ENCODE peak calls at places on chromosomes 3 and 15, in ten cellular contexts. C is prostate gland, B is tibial nerve, Y is K562, M is uterus, G is adrenal gland, K is NB4, Q is body of pancreas, N is lower leg skin, A is stomach. I is an unnamed sample.

GRCh38 chr15:33846862-33847261 is 121.4 kb upstream of the CHRM5 start:
- DNase-seq in A (no peak), K (no peak), N (no peak), G (no peak), M (no peak), B (no peak), Y (no peak), Q (no peak), C (no peak), I (no peak)

GRCh38 chr3:127413871-127414270 is 126.0 kb upstream of the PRR20G start:
- DNase-seq in M (no peak), N (no peak), Q (no peak), G (peak), K (no peak), B (no peak), C (no peak), A (no peak), Y (no peak), I (no peak)

GRCh38 chr3:107218864-107219269 is 158.4 kb upstream of the CCDC54 start:
- DNase-seq in C (no peak), B (no peak), M (no peak), Q (no peak), K (no peak), Y (no peak), A (no peak), G (no peak), N (no peak), I (no peak)

GRCh38 chr3:12132881-12133280 is 25.8 kb downstream of the TIMP4 start:
- DNase-seq in Q (no peak), N (no peak), A (no peak), K (no peak), Y (no peak), G (no peak), B (no peak), C (no peak), M (no peak), I (no peak)

GRCh38 chr3:130950641-130951040 is 56.8 kb downstream of the ATP2C1 start:
- DNase-seq in C (no peak), A (no peak), G (no peak), M (no peak), N (no peak), B (no peak), Q (no peak), K (no peak), Y (no peak), I (no peak)

GRCh38 chr3:12934431-12934830 is 93.1 kb upstream of the RPL32 start:
- DNase-seq in Y (no peak), B (no peak), C (peak), A (peak), N (peak), M (peak), Q (peak), G (peak), K (no peak), I (no peak)

GRCh38 chr3:178482981-178483380 is 53.3 kb upstream of the KCNMB2 start:
- DNase-seq in K (no peak), B (no peak), M (no peak), A (no peak), Y (no peak), G (no peak), C (no peak), N (no peak), Q (no peak), I (no peak)

GRCh38 chr3:71185733-71186455 is 397.6 kb downstream of the FOXP1 start:
- DNase-seq in N (no peak), C (no peak), M (no peak), G (no peak), B (no peak), K (no peak), A (no peak), Q (no peak), Y (peak), I (no peak)

GRCh38 chr3:112020653-112021052 is 13.9 kb upstream of the TMPRSS7 start:
- DNase-seq in A (no peak), G (no peak), Q (no peak), M (no peak), B (no peak), N (no peak), C (no peak), K (no peak), Y (no peak), I (no peak)

GRCh38 chr3:156818890-156819289 is 7.3 kb upstream of the LEKR1 start:
- DNase-seq in M (no peak), Y (no peak), K (no peak), N (no peak), G (no peak), C (no peak), Q (no peak), A (no peak), B (no peak), I (peak)

GRCh38 chr3:53495518-53496501 is 1.4 kb downstream of the CACNA1D start:
- DNase-seq in A (peak), B (no peak), Y (no peak), C (no peak), Q (peak), K (no peak), N (no peak), M (no peak), G (peak), I (no peak)

GRCh38 chr3:184765730-184766074 is 46.3 kb upstream of the VPS8 start:
- DNase-seq in K (peak), A (no peak), G (no peak), N (no peak), C (no peak), Y (no peak), Q (no peak), B (no peak), M (no peak), I (no peak)

GRCh38 chr3:118400886-118401285 is 633.8 kb downstream of the IGSF11 start:
- DNase-seq in M (no peak), G (no peak), A (no peak), N (no peak), K (no peak), Q (no peak), Y (no peak), C (no peak), B (no peak), I (no peak)

GRCh38 chr15:60795471-60795870 is 316.5 kb upstream of the ICE2 start:
- DNase-seq in B (no peak), Y (no peak), N (no peak), Q (no peak), K (no peak), A (no peak), G (no peak), C (no peak), M (no peak), I (no peak)

GRCh38 chr15:31079519-31079918 is 22.0 kb downstream of the TRPM1 start:
- DNase-seq in M (no peak), K (no peak), C (no peak), G (no peak), Y (no peak), A (no peak), Q (no peak), N (no peak), B (no peak), I (no peak)

GRCh38 chr3:186365202-186365974 is 3.4 kb upstream of the DGKG start:
- DNase-seq in M (no peak), G (no peak), B (no peak), C (no peak), N (no peak), A (no peak), K (peak), Y (no peak), Q (no peak), I (no peak)

GRCh38 chr3:1469687-1470086 is 376.9 kb downstream of the CNTN6 start:
- DNase-seq in N (no peak), K (no peak), B (no peak), A (no peak), Y (no peak), M (no peak), G (no peak), Q (no peak), C (no peak), I (no peak)

GRCh38 chr3:126315916-126316514 is 41.2 kb downstream of the KLF15 start:
- DNase-seq in Q (no peak), G (no peak), Y (no peak), B (no peak), K (no peak), N (peak), M (no peak), C (no peak), A (no peak), I (no peak)

GRCh38 chr15:76059320-76060097 is at the start of gene TMEM266:
- DNase-seq in N (peak), Q (peak), M (no peak), Y (peak), C (peak), B (no peak), A (peak), K (peak), G (peak), I (no peak)

GRCh38 chr15:89243046-89243690 is 611 bp upstream of the FANCI start:
- DNase-seq in A (no peak), M (peak), K (no peak), C (peak), B (no peak), Y (no peak), G (peak), Q (no peak), N (no peak), I (no peak)

GRCh38 chr15:45253330-45253729 is 1.3 kb downstream of the SLC28A2 start:
- DNase-seq in A (no peak), Q (no peak), B (no peak), M (no peak), G (no peak), C (no peak), K (peak), Y (peak), N (no peak), I (no peak)

GRCh38 chr15:33735637-33736247 is 232.6 kb upstream of the CHRM5 start:
- DNase-seq in M (no peak), K (peak), C (peak), G (peak), N (no peak), Q (no peak), B (no peak), Y (peak), A (peak), I (peak)

GRCh38 chr3:9916734-9917680 is at the start of gene IL17RC:
- DNase-seq in Q (peak), B (peak), A (peak), N (peak), G (peak), Y (peak), M (peak), K (peak), C (peak), I (peak)
- TF ChIP-seq POLR2A in Q (peak), B (peak), A (no peak), N (no peak), G (peak), Y (peak), M (peak), K (no peak), C (peak), I (no peak)

DNA sequence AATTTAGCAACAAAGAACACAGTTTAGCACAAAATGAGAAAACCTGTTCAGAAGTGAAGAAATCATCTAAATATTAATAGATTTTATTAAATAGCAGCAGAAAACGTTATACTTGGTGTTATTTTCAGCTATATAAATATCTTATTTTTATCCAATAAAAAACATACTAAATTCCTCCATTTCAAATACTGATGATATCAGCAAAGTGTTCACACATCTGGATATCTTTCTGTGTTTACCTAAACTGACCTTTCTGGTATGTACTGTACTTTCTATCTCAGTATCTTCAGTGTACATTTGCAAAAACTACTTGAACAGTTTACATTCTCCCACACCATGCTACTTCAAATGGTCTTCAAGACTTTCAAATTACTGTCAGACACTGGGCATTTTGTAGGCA is 179.9 kb downstream of the ZBTB20 start:
- DNase-seq in Q (no peak), K (no peak), B (no peak), G (no peak), Y (no peak), A (no peak), C (no peak), M (no peak), N (no peak), I (no peak)
- TF ChIP-seq POLR2A in Q (no peak), K (no peak), B (no peak), G (no peak), Y (no peak), A (no peak), C (no peak), M (no peak), N (no peak), I (no peak)

GRCh38 chr3:194865595-194865994 is 179.9 kb downstream of the FAM43A start:
- DNase-seq in C (no peak), Y (no peak), G (no peak), B (no peak), A (no peak), K (no peak), Q (no peak), M (no peak), N (no peak), I (no peak)

GRCh38 chr3:194861375-194861774 is 175.7 kb downstream of the FAM43A start:
- DNase-seq in M (no peak), A (no peak), Q (no peak), C (no peak), B (no peak), G (no peak), Y (no peak), K (no peak), N (no peak), I (no peak)

GRCh38 chr3:194860725-194861124 is 175.0 kb downstream of the FAM43A start:
- DNase-seq in K (no peak), A (no peak), C (no peak), Y (no peak), Q (no peak), M (no peak), B (no peak), N (no peak), G (no peak), I (no peak)

GRCh38 chr3:194868831-194869230 is 183.1 kb downstream of the FAM43A start:
- DNase-seq in N (no peak), Y (no peak), C (no peak), M (no peak), B (no peak), Q (no peak), G (no peak), K (no peak), A (no peak), I (no peak)

DNA sequence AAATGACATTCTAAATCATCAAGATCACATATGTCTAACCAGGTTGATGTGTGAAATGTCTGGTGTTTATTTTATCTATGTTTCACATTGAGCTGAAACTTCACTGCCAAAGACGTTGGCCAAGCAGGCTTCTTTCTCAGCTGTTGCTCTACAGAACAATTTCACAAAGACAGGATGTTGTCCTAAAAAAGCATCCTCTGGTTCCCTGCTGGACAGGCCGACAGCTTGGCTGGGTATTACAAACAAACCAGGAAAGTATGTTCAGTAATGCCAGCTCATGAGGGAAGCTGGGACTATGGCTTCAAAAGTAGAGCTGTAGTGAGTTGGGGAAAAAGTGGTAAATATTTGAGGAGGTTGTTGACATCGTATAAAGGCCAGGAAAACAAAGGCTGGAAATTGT is 179.4 kb downstream of the FAM43A start:
- DNase-seq in A (no peak), K (no peak), Y (no peak), G (no peak), N (no peak), M (no peak), Q (no peak), B (no peak), C (no peak), I (no peak)
- TF ChIP-seq POLR2A in A (no peak), K (no peak), Y (no peak), G (no peak), N (no peak), M (no peak), Q (no peak), B (no peak), C (no peak), I (no peak)

GRCh38 chr3:5187920-5188418 is 462 bp downstream of the EDEM1 start:
- DNase-seq in Y (peak), K (peak), Q (peak), G (peak), N (peak), A (no peak), C (no peak), B (no peak), M (peak), I (no peak)
- TF ChIP-seq POLR2A in Y (no peak), K (no peak), Q (no peak), G (no peak), N (no peak), A (no peak), C (no peak), B (no peak), M (no peak), I (no peak)

GRCh38 chr15:82540055-82540983 is at the start of gene RPS17:
- DNase-seq in C (peak), K (peak), N (peak), G (peak), Y (peak), B (peak), A (peak), Q (peak), M (peak), I (peak)
- TF ChIP-seq POLR2A in C (peak), K (peak), N (no peak), G (peak), Y (peak), B (peak), A (peak), Q (peak), M (peak), I (peak)

GRCh38 chr15:63600001-63600645 is 2.9 kb downstream of the FBXL22 start:
- DNase-seq in G (peak), K (peak), A (no peak), Q (no peak), C (peak), N (peak), B (no peak), Y (no peak), M (no peak), I (no peak)
- TF ChIP-seq POLR2A in G (no peak), K (no peak), A (no peak), Q (no peak), C (no peak), N (no peak), B (no peak), Y (no peak), M (no peak), I (no peak)

GRCh38 chr3:194867270-194867983 is 181.7 kb downstream of the FAM43A start:
- DNase-seq in G (peak), N (no peak), A (peak), B (no peak), M (peak), Y (no peak), Q (peak), K (peak), C (peak), I (no peak)
- TF ChIP-seq POLR2A in G (no peak), N (no peak), A (no peak), B (no peak), M (no peak), Y (no peak), Q (no peak), K (no peak), C (no peak), I (no peak)

GRCh38 chr3:159077860-159078259 is 276.0 kb downstream of the MFSD1 start:
- DNase-seq in N (no peak), Q (no peak), A (no peak), Y (no peak), C (no peak), K (no peak), G (no peak), M (no peak), B (no peak), I (no peak)
- TF ChIP-seq POLR2A in N (no peak), Q (no peak), A (no peak), Y (no peak), C (no peak), K (no peak), G (no peak), M (no peak), B (no peak), I (no peak)

I was measured in HCT116.